ENCODE peak calls at places on chromosomes 2 and 18, in seven cellular contexts. I, C, U, M, B, W and G are unnamed samples.

GRCh38 chr2:172552547-172553291 is 3.2 kb upstream of the PDK1 start:
- DNase-seq in I (no peak), C (no peak), U (no peak), M (no peak), B (no peak), W (no peak), G (no peak)

GRCh38 chr2:171241771-171242170 is 81.1 kb upstream of the TLK1 start:
- DNase-seq in I (no peak), C (no peak), U (no peak), M (no peak), B (no peak), W (no peak), G (no peak)

GRCh38 chr18:49856531-49856930 is 43.2 kb upstream of the ACAA2 start:
- DNase-seq in I (no peak), C (no peak), U (no peak), M (no peak), B (no peak), W (no peak), G (no peak)

GRCh38 chr2:45753381-45753780 is 101.9 kb downstream of the PRKCE start:
- DNase-seq in I (no peak), C (no peak), U (no peak), M (no peak), B (no peak), W (no peak), G (no peak)

GRCh38 chr2:98664323-98664722 is 55.9 kb downstream of the UNC50 start:
- DNase-seq in I (no peak), C (peak), U (no peak), M (no peak), B (no peak), W (no peak), G (peak)

GRCh38 chr18:79519751-79520472 is 124.2 kb downstream of the NFATC1 start:
- DNase-seq in I (peak), C (no peak), U (no peak), M (no peak), B (no peak), W (no peak), G (peak)

GRCh38 chr18:45805551-45805950 is 19.9 kb upstream of the SIGLEC15 start:
- DNase-seq in I (no peak), C (no peak), U (no peak), M (no peak), B (no peak), W (no peak), G (no peak)

GRCh38 chr2:231297108-231297908 is 98.2 kb upstream of the B3GNT7 start:
- DNase-seq in I (peak), C (peak), U (peak), M (no peak), B (no peak), W (peak), G (peak)

GRCh38 chr18:961644-962355 is 57.1 kb downstream of the ADCYAP1 start:
- DNase-seq in I (peak), C (peak), U (peak), M (no peak), B (peak), W (no peak), G (peak)

GRCh38 chr2:230916218-230916617 is 8.8 kb downstream of the GPR55 start:
- DNase-seq in I (no peak), C (no peak), U (no peak), M (no peak), B (no peak), W (no peak), G (no peak)

GRCh38 chr2:189633392-189633811 is 27.9 kb upstream of the ASNSD1 start:
- DNase-seq in I (no peak), C (no peak), U (peak), M (no peak), B (no peak), W (no peak), G (peak)

GRCh38 chr2:188380280-188380679 is 88.6 kb downstream of the GULP1 start:
- DNase-seq in I (no peak), C (no peak), U (no peak), M (no peak), B (no peak), W (no peak), G (no peak)

GRCh38 chr2:20424300-20425290 is 22.3 kb upstream of the RHOB start:
- DNase-seq in I (no peak), C (peak), U (peak), M (no peak), B (no peak), W (peak), G (peak)

GRCh38 chr2:96530474-96531357 is 5.8 kb upstream of the ARID5A start:
- DNase-seq in I (no peak), C (no peak), U (no peak), M (no peak), B (no peak), W (peak), G (peak)

GRCh38 chr2:96637385-96638143 is 548 bp downstream of the KANSL3 start:
- DNase-seq in I (peak), C (peak), U (peak), M (peak), B (peak), W (peak), G (peak)

GRCh38 chr2:168119519-168120141 is 127.8 kb downstream of the STK39 start:
- DNase-seq in I (peak), C (peak), U (peak), M (no peak), B (no peak), W (no peak), G (no peak)

GRCh38 chr2:171087547-171087946 is 73.1 kb downstream of the TLK1 start:
- DNase-seq in I (no peak), C (no peak), U (no peak), M (no peak), B (no peak), W (no peak), G (no peak)

GRCh38 chr2:219912530-219912929 is 285.1 kb downstream of the SLC4A3 start:
- DNase-seq in I (peak), C (no peak), U (no peak), M (no peak), B (no peak), W (no peak), G (no peak)

GRCh38 chr18:75874401-75875093 is 447.0 kb upstream of the SMIM21 start:
- DNase-seq in I (no peak), C (no peak), U (no peak), M (no peak), B (no peak), W (no peak), G (no peak)